ENCODE peak calls at places on chromosome 5, in five cellular contexts. R, S, G, L and K are unnamed samples.

GRCh38 chr5:34483442-34484033 is 172.6 kb upstream of the RAI14 start:
- DNase-seq in R (no peak), S (no peak), G (no peak), L (no peak), K (no peak)

GRCh38 chr5:109998208-109998607 is 308.5 kb downstream of the MAN2A1 start:
- DNase-seq in R (no peak), S (no peak), G (no peak), L (no peak), K (no peak)

GRCh38 chr5:90381213-90381929 is 28.2 kb downstream of the CETN3 start:
- DNase-seq in R (no peak), S (no peak), G (no peak), L (peak), K (peak)

GRCh38 chr5:90307386-90308181 is 102.0 kb downstream of the CETN3 start:
- DNase-seq in R (no peak), S (no peak), G (no peak), L (no peak), K (no peak)

GRCh38 chr5:111772456-111772855 is 15.5 kb upstream of the NREP start:
- DNase-seq in R (no peak), S (no peak), G (no peak), L (no peak), K (no peak)

GRCh38 chr5:167050568-167051214 is 1240.8 kb upstream of the WWC1 start:
- DNase-seq in R (no peak), S (no peak), G (no peak), L (no peak), K (no peak)

GRCh38 chr5:119274767-119275130 is 81.1 kb upstream of the TNFAIP8 start:
- DNase-seq in R (no peak), S (no peak), G (no peak), L (peak), K (no peak)

GRCh38 chr5:62310426-62311105 is 4.6 kb downstream of the KIF2A start:
- DNase-seq in R (no peak), S (no peak), G (no peak), L (no peak), K (no peak)

GRCh38 chr5:5278201-5278814 is 138.2 kb downstream of the ADAMTS16 start:
- DNase-seq in R (no peak), S (no peak), G (no peak), L (no peak), K (no peak)

GRCh38 chr5:151189151-151189550 is 31.6 kb upstream of the ANXA6 start:
- DNase-seq in R (no peak), S (no peak), G (no peak), L (no peak), K (no peak)

GRCh38 chr5:108143581-108143980 is 238.3 kb downstream of the FBXL17 start:
- DNase-seq in R (no peak), S (no peak), G (no peak), L (no peak), K (no peak)

GRCh38 chr5:169602535-169602934 is 19.0 kb downstream of the SPDL1 start:
- DNase-seq in R (no peak), S (no peak), G (no peak), L (no peak), K (no peak)

GRCh38 chr5:67094476-67095300 is 101.9 kb downstream of the CD180 start:
- DNase-seq in R (no peak), S (no peak), G (no peak), L (no peak), K (no peak)

DNA sequence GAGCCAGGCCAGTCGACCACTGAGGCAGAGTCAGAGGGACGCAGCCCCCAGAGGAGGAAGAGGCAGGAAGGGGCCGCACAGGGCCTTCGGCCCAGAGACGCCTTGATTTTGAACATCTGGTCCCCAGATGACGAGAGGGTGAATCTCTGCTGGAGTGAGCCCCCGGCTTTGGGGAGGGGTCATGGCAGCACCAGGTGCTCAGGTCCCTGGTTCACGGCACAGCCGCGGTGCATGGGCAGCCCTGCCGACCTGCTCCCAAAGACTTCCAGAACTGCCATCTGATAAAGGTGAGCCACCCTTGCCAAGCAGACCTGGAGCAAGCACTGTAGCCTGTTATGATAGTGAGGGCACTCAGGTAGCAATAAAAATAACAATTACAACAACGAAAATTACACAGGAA is 29.8 kb downstream of the LPCAT1 start:
- DNase-seq in R (no peak), S (no peak), G (no peak), L (no peak), K (no peak)
- H3K4me3 ChIP-seq in R (no peak), S (no peak), G (no peak), L (peak), K (no peak)

GRCh38 chr5:140116716-140117115 is 2.8 kb downstream of the PURA start:
- DNase-seq in R (no peak), S (no peak), G (no peak), L (no peak), K (no peak)
- TF ChIP-seq CTCF in R (no peak), S (no peak), G (no peak), L (no peak), K (no peak)

DNA sequence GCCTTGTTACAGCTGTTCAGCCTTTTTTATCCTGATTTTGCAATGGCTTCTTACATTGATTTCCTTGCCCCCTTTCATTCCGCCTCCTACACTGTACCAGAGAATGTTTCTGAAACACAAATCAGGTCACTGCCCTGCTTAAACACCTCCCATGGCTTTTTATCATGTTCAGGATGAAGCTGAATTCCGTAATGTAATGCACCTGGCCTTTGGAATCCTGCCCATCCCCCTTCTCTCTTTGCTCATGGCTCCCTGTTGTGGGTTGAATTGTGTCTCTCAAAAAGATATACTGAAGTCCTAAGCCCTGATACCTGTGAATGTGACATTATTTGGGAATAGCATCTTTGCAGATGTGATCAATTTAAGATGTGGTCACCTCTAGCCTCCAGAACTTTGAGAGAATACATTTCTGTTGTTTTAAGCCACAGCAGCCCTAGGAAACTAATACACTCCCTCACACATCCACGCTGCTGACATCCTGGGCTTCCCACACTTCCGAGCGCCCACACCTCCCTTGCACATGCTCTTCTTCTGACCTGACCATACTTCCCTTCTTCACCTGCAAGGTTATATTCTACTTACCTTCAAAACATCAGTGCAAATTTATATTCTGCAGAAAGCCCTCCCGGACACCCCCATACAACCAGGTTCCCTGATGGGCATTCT is 101.2 kb downstream of the DNAH5 start:
- DNase-seq in R (no peak), S (no peak), G (no peak), L (no peak), K (no peak)
- H3K4me3 ChIP-seq in R (no peak), S (no peak), G (no peak), L (no peak), K (no peak)

DNA sequence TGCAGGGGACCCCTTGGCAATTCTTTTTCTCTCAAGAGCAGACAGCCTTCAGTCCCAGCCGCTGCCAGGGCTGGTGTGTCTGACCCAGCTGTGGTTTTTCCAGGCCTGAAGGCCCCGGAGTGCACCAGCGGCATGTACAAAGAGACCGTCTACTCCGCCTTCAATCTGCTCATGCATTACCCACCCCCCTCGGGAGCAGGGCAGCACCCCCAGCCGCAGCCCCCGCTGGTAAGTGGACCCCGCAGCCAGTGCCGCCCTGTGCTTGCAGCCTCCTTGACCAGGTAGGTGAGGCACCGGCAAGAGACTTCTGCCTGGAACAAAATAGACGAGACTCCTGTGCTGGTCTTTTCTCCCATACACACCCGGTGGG is 1.3 kb downstream of the TCF7 start:
- DNase-seq in R (no peak), S (peak), G (no peak), L (no peak), K (peak)
- TF ChIP-seq CTCF in R (no peak), S (no peak), G (no peak), L (no peak), K (no peak)

GRCh38 chr5:173325091-173325698 is 3.0 kb downstream of the STC2 start:
- DNase-seq in R (no peak), S (no peak), G (no peak), L (no peak), K (no peak)
- H3K4me3 ChIP-seq in R (no peak), S (no peak), G (no peak), L (peak), K (no peak)

GRCh38 chr5:59587489-59588337 is 305.8 kb downstream of the PDE4D start:
- DNase-seq in R (peak), S (peak), G (peak), L (no peak), K (peak)
- TF ChIP-seq CTCF in R (no peak), S (no peak), G (peak), L (no peak), K (peak)

DNA sequence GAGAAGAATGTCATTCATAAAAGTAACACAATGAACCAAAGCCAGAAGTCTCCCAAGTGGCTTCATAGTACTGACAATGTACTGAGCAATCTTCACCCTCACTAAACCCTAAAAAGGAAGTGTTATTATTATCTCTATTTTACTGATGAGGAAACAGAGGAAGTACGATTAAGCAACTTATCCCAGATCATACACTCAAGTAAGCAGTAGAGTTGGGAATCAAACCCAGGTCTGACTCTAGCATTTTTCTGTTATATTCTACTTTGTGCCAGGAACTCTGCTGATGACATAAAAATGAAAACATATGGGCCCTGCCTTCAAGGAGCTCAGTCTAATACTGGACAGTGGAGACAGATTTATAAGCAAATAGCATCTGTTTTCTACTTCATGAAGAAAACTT is 109.2 kb downstream of the RAPGEF6 start:
- DNase-seq in R (no peak), S (no peak), G (no peak), L (no peak), K (no peak)
- H3K4me3 ChIP-seq in R (no peak), S (no peak), G (no peak), L (no peak), K (no peak)

GRCh38 chr5:139193928-139194327 is 4.2 kb downstream of the SIL1 start:
- DNase-seq in R (no peak), S (no peak), G (no peak), L (peak), K (no peak)
- TF ChIP-seq CTCF in R (no peak), S (no peak), G (no peak), L (peak), K (no peak)

GRCh38 chr5:123906698-123907295 is 394.8 kb downstream of the CSNK1G3 start:
- DNase-seq in R (no peak), S (no peak), G (no peak), L (peak), K (no peak)
- H3K4me3 ChIP-seq in R (no peak), S (no peak), G (no peak), L (no peak), K (no peak)

GRCh38 chr5:10249948-10250803 is at the start of gene CCT5:
- DNase-seq in R (peak), S (peak), G (peak), L (peak), K (peak)
- TF ChIP-seq CTCF in R (no peak), S (no peak), G (no peak), L (no peak), K (no peak)